ENCODE peak calls at places on chromosome 15, in eight cellular contexts. One of them, this sample, is unnamed.

GRCh38 chr15:66071160-66071559 is 182.4 kb downstream of the MEGF11 start:
- DNase-seq in GM03348: no peak
- DNase-seq in nephron progenitor cell: no peak
- DNase-seq in neuronal stem cell: no peak
- DNase-seq in fibroblast of the aortic adventitia: no peak
- DNase-seq in SW 1271: no peak
- DNase-seq in HT1080: no peak
- DNase-seq in GM20000: no peak
- DNase-seq in this sample: no peak

GRCh38 chr15:39171944-39172368 is 408.9 kb upstream of the THBS1 start:
- DNase-seq in GM03348: peak
- DNase-seq in nephron progenitor cell: peak
- DNase-seq in neuronal stem cell: peak
- DNase-seq in fibroblast of the aortic adventitia: peak
- DNase-seq in SW 1271: peak
- DNase-seq in HT1080: peak
- DNase-seq in GM20000: no peak
- DNase-seq in this sample: peak

GRCh38 chr15:30670056-30670455 is 44.1 kb downstream of the ARHGAP11B start:
- DNase-seq in GM03348: no peak
- DNase-seq in nephron progenitor cell: no peak
- DNase-seq in neuronal stem cell: no peak
- DNase-seq in fibroblast of the aortic adventitia: no peak
- DNase-seq in SW 1271: no peak
- DNase-seq in HT1080: peak
- DNase-seq in GM20000: no peak
- DNase-seq in this sample: no peak

GRCh38 chr15:101459579-101460300 is 29.8 kb downstream of the PCSK6 start:
- DNase-seq in GM03348: no peak
- DNase-seq in nephron progenitor cell: no peak
- DNase-seq in neuronal stem cell: no peak
- DNase-seq in fibroblast of the aortic adventitia: no peak
- DNase-seq in SW 1271: no peak
- DNase-seq in HT1080: no peak
- DNase-seq in GM20000: no peak
- DNase-seq in this sample: no peak

GRCh38 chr15:52098328-52098727 is 14.2 kb downstream of the BCL2L10 start:
- DNase-seq in GM03348: no peak
- DNase-seq in nephron progenitor cell: no peak
- DNase-seq in neuronal stem cell: no peak
- DNase-seq in fibroblast of the aortic adventitia: peak
- DNase-seq in SW 1271: no peak
- DNase-seq in HT1080: no peak
- DNase-seq in GM20000: no peak
- DNase-seq in this sample: no peak

GRCh38 chr15:36632196-36632595 is 52.8 kb downstream of the CDIN1 start:
- DNase-seq in GM03348: peak
- DNase-seq in nephron progenitor cell: no peak
- DNase-seq in neuronal stem cell: no peak
- DNase-seq in fibroblast of the aortic adventitia: peak
- DNase-seq in SW 1271: peak
- DNase-seq in HT1080: peak
- DNase-seq in GM20000: no peak
- DNase-seq in this sample: no peak

GRCh38 chr15:98896802-98897732 is 110.5 kb downstream of the PGPEP1L start:
- DNase-seq in GM03348: peak
- DNase-seq in nephron progenitor cell: no peak
- DNase-seq in neuronal stem cell: no peak
- DNase-seq in fibroblast of the aortic adventitia: peak
- DNase-seq in SW 1271: peak
- DNase-seq in HT1080: peak
- DNase-seq in GM20000: no peak
- DNase-seq in this sample: peak

GRCh38 chr15:31437686-31438085 is 111.1 kb downstream of the KLF13 start:
- DNase-seq in GM03348: no peak
- DNase-seq in nephron progenitor cell: no peak
- DNase-seq in neuronal stem cell: no peak
- DNase-seq in fibroblast of the aortic adventitia: no peak
- DNase-seq in SW 1271: no peak
- DNase-seq in HT1080: no peak
- DNase-seq in GM20000: peak
- DNase-seq in this sample: no peak

GRCh38 chr15:88208305-88208704 is 48.2 kb downstream of the NTRK3 start:
- DNase-seq in GM03348: no peak
- DNase-seq in nephron progenitor cell: no peak
- DNase-seq in neuronal stem cell: no peak
- DNase-seq in fibroblast of the aortic adventitia: no peak
- DNase-seq in SW 1271: no peak
- DNase-seq in HT1080: no peak
- DNase-seq in GM20000: no peak
- DNase-seq in this sample: no peak

GRCh38 chr15:37106490-37107001 is 6.2 kb upstream of the MEIS2 start:
- DNase-seq in GM03348: no peak
- DNase-seq in nephron progenitor cell: peak
- DNase-seq in neuronal stem cell: peak
- DNase-seq in fibroblast of the aortic adventitia: peak
- DNase-seq in SW 1271: no peak
- DNase-seq in HT1080: no peak
- DNase-seq in GM20000: no peak
- DNase-seq in this sample: no peak

GRCh38 chr15:72105111-72105510 is 12.8 kb downstream of the MYO9A start:
- DNase-seq in GM03348: no peak
- DNase-seq in nephron progenitor cell: no peak
- DNase-seq in neuronal stem cell: no peak
- DNase-seq in fibroblast of the aortic adventitia: no peak
- DNase-seq in SW 1271: no peak
- DNase-seq in HT1080: no peak
- DNase-seq in GM20000: no peak
- DNase-seq in this sample: no peak

GRCh38 chr15:85755942-85756341 is 38.8 kb downstream of the KLHL25 start:
- DNase-seq in GM03348: no peak
- DNase-seq in nephron progenitor cell: no peak
- DNase-seq in neuronal stem cell: no peak
- DNase-seq in fibroblast of the aortic adventitia: no peak
- DNase-seq in SW 1271: no peak
- DNase-seq in HT1080: no peak
- DNase-seq in GM20000: no peak
- DNase-seq in this sample: no peak

GRCh38 chr15:87681054-87681453 is 575.5 kb downstream of the NTRK3 start:
- DNase-seq in GM03348: no peak
- DNase-seq in nephron progenitor cell: no peak
- DNase-seq in neuronal stem cell: no peak
- DNase-seq in fibroblast of the aortic adventitia: no peak
- DNase-seq in SW 1271: no peak
- DNase-seq in HT1080: peak
- DNase-seq in GM20000: no peak
- DNase-seq in this sample: no peak

GRCh38 chr15:63941698-63942465 is 104.4 kb downstream of the DAPK2 start:
- DNase-seq in GM03348: no peak
- DNase-seq in nephron progenitor cell: no peak
- DNase-seq in neuronal stem cell: no peak
- DNase-seq in fibroblast of the aortic adventitia: no peak
- DNase-seq in SW 1271: no peak
- DNase-seq in HT1080: no peak
- DNase-seq in GM20000: no peak
- DNase-seq in this sample: no peak

GRCh38 chr15:97881568-97881967 is 78.9 kb upstream of the ARRDC4 start:
- DNase-seq in GM03348: no peak
- DNase-seq in nephron progenitor cell: no peak
- DNase-seq in neuronal stem cell: no peak
- DNase-seq in fibroblast of the aortic adventitia: no peak
- DNase-seq in SW 1271: no peak
- DNase-seq in HT1080: peak
- DNase-seq in GM20000: no peak
- DNase-seq in this sample: no peak

GRCh38 chr15:73924258-73924921 is 1.9 kb upstream of the LOXL1 start:
- DNase-seq in GM03348: peak
- DNase-seq in nephron progenitor cell: peak
- DNase-seq in neuronal stem cell: no peak
- DNase-seq in fibroblast of the aortic adventitia: peak
- DNase-seq in SW 1271: peak
- DNase-seq in HT1080: peak
- DNase-seq in GM20000: no peak
- DNase-seq in this sample: peak

GRCh38 chr15:25176616-25176923 is 221.8 kb downstream of the SNRPN start:
- DNase-seq in GM03348: peak
- DNase-seq in nephron progenitor cell: no peak
- DNase-seq in neuronal stem cell: no peak
- DNase-seq in fibroblast of the aortic adventitia: no peak
- DNase-seq in SW 1271: no peak
- DNase-seq in HT1080: no peak
- DNase-seq in GM20000: no peak
- DNase-seq in this sample: no peak

GRCh38 chr15:33279613-33280205 is 31.1 kb upstream of the RYR3 start:
- DNase-seq in GM03348: no peak
- DNase-seq in nephron progenitor cell: no peak
- DNase-seq in neuronal stem cell: no peak
- DNase-seq in fibroblast of the aortic adventitia: no peak
- DNase-seq in SW 1271: peak
- DNase-seq in HT1080: peak
- DNase-seq in GM20000: no peak
- DNase-seq in this sample: no peak

GRCh38 chr15:38075466-38075865 is 141.0 kb downstream of the TMCO5A start:
- DNase-seq in GM03348: no peak
- DNase-seq in nephron progenitor cell: no peak
- DNase-seq in neuronal stem cell: no peak
- DNase-seq in fibroblast of the aortic adventitia: no peak
- DNase-seq in SW 1271: no peak
- DNase-seq in HT1080: no peak
- DNase-seq in GM20000: no peak
- DNase-seq in this sample: no peak

GRCh38 chr15:40968290-40969085 is 15.2 kb downstream of the CHAC1 start:
- DNase-seq in GM03348: no peak
- DNase-seq in nephron progenitor cell: no peak
- DNase-seq in neuronal stem cell: peak
- DNase-seq in fibroblast of the aortic adventitia: no peak
- DNase-seq in SW 1271: no peak
- DNase-seq in HT1080: no peak
- DNase-seq in GM20000: no peak
- DNase-seq in this sample: no peak